ENCODE peak calls at places on chromosomes 3 and 15, in eight cellular contexts. One of them, this sample, is unnamed.

GRCh38 chr3:44993471-44994205 is 17.6 kb downstream of the EXOSC7 start:
- DNase-seq in AG09309: no peak
- DNase-seq in neural crest cell: no peak
- DNase-seq in activated T-cell treated with anti-CD3 and anti-CD28 coated beads for 1 hour: no peak
- DNase-seq in lower leg skin: no peak
- DNase-seq in mesendoderm: peak; percentile 51
- DNase-seq in activated effector memory CD4-positive, alpha-beta T cell treated with Interleukin-2 at 50 U/mL for 16 hours: no peak
- DNase-seq in fibroblast of the conjunctiva: peak; percentile 44
- DNase-seq in this sample: no peak

GRCh38 chr3:13629644-13630043 is 80.7 kb downstream of the FBLN2 start:
- DNase-seq in AG09309: no peak
- DNase-seq in neural crest cell: no peak
- DNase-seq in activated T-cell treated with anti-CD3 and anti-CD28 coated beads for 1 hour: no peak
- DNase-seq in lower leg skin: no peak
- DNase-seq in mesendoderm: no peak
- DNase-seq in activated effector memory CD4-positive, alpha-beta T cell treated with Interleukin-2 at 50 U/mL for 16 hours: no peak
- DNase-seq in fibroblast of the conjunctiva: no peak
- DNase-seq in this sample: no peak

GRCh38 chr3:8554725-8555621 is 53.4 kb downstream of the LMCD1 start:
- DNase-seq in AG09309: peak; percentile 90
- DNase-seq in neural crest cell: peak; percentile 23
- DNase-seq in activated T-cell treated with anti-CD3 and anti-CD28 coated beads for 1 hour: no peak
- DNase-seq in lower leg skin: peak; percentile 86
- DNase-seq in mesendoderm: peak; percentile 26
- DNase-seq in activated effector memory CD4-positive, alpha-beta T cell treated with Interleukin-2 at 50 U/mL for 16 hours: no peak
- DNase-seq in fibroblast of the conjunctiva: peak; percentile 51
- DNase-seq in this sample: peak; percentile 16

GRCh38 chr3:43865887-43866528 is 175.3 kb downstream of the ABHD5 start:
- DNase-seq in AG09309: no peak
- DNase-seq in neural crest cell: no peak
- DNase-seq in activated T-cell treated with anti-CD3 and anti-CD28 coated beads for 1 hour: no peak
- DNase-seq in lower leg skin: no peak
- DNase-seq in mesendoderm: no peak
- DNase-seq in activated effector memory CD4-positive, alpha-beta T cell treated with Interleukin-2 at 50 U/mL for 16 hours: no peak
- DNase-seq in fibroblast of the conjunctiva: no peak
- DNase-seq in this sample: no peak

GRCh38 chr15:35206060-35206675 is 121.1 kb upstream of the NANOGP8 start:
- DNase-seq in AG09309: no peak
- DNase-seq in neural crest cell: no peak
- DNase-seq in activated T-cell treated with anti-CD3 and anti-CD28 coated beads for 1 hour: no peak
- DNase-seq in lower leg skin: no peak
- DNase-seq in mesendoderm: peak; percentile 48
- DNase-seq in activated effector memory CD4-positive, alpha-beta T cell treated with Interleukin-2 at 50 U/mL for 16 hours: no peak
- DNase-seq in fibroblast of the conjunctiva: no peak
- DNase-seq in this sample: no peak

GRCh38 chr15:72323752-72324151 is 3.8 kb upstream of the CELF6 start:
- DNase-seq in AG09309: no peak
- DNase-seq in neural crest cell: no peak
- DNase-seq in activated T-cell treated with anti-CD3 and anti-CD28 coated beads for 1 hour: no peak
- DNase-seq in lower leg skin: no peak
- DNase-seq in mesendoderm: no peak
- DNase-seq in activated effector memory CD4-positive, alpha-beta T cell treated with Interleukin-2 at 50 U/mL for 16 hours: no peak
- DNase-seq in fibroblast of the conjunctiva: no peak
- DNase-seq in this sample: no peak

GRCh38 chr3:58063424-58063823 is 55.2 kb downstream of the FLNB start:
- DNase-seq in AG09309: no peak
- DNase-seq in neural crest cell: no peak
- DNase-seq in activated T-cell treated with anti-CD3 and anti-CD28 coated beads for 1 hour: no peak
- DNase-seq in lower leg skin: no peak
- DNase-seq in mesendoderm: no peak
- DNase-seq in activated effector memory CD4-positive, alpha-beta T cell treated with Interleukin-2 at 50 U/mL for 16 hours: no peak
- DNase-seq in fibroblast of the conjunctiva: no peak
- DNase-seq in this sample: no peak

GRCh38 chr3:191399918-191400317 is 61.0 kb upstream of the PYDC2 start:
- DNase-seq in AG09309: no peak
- DNase-seq in neural crest cell: no peak
- DNase-seq in activated T-cell treated with anti-CD3 and anti-CD28 coated beads for 1 hour: no peak
- DNase-seq in lower leg skin: no peak
- DNase-seq in mesendoderm: no peak
- DNase-seq in activated effector memory CD4-positive, alpha-beta T cell treated with Interleukin-2 at 50 U/mL for 16 hours: no peak
- DNase-seq in fibroblast of the conjunctiva: no peak
- DNase-seq in this sample: no peak

GRCh38 chr3:152302521-152303021 is 33.8 kb downstream of the MBNL1 start:
- DNase-seq in AG09309: peak; percentile 93
- DNase-seq in neural crest cell: no peak
- DNase-seq in activated T-cell treated with anti-CD3 and anti-CD28 coated beads for 1 hour: no peak
- DNase-seq in lower leg skin: no peak
- DNase-seq in mesendoderm: no peak
- DNase-seq in activated effector memory CD4-positive, alpha-beta T cell treated with Interleukin-2 at 50 U/mL for 16 hours: no peak
- DNase-seq in fibroblast of the conjunctiva: peak; percentile 70
- DNase-seq in this sample: no peak

GRCh38 chr3:10480871-10481378 is 24.5 kb downstream of the ATP2B2 start:
- DNase-seq in AG09309: no peak
- DNase-seq in neural crest cell: no peak
- DNase-seq in activated T-cell treated with anti-CD3 and anti-CD28 coated beads for 1 hour: no peak
- DNase-seq in lower leg skin: no peak
- DNase-seq in mesendoderm: peak; percentile 61
- DNase-seq in activated effector memory CD4-positive, alpha-beta T cell treated with Interleukin-2 at 50 U/mL for 16 hours: no peak
- DNase-seq in fibroblast of the conjunctiva: no peak
- DNase-seq in this sample: no peak

GRCh38 chr15:43403616-43404015 is 32.7 kb downstream of the TUBGCP4 start:
- DNase-seq in AG09309: no peak
- DNase-seq in neural crest cell: no peak
- DNase-seq in activated T-cell treated with anti-CD3 and anti-CD28 coated beads for 1 hour: no peak
- DNase-seq in lower leg skin: no peak
- DNase-seq in mesendoderm: no peak
- DNase-seq in activated effector memory CD4-positive, alpha-beta T cell treated with Interleukin-2 at 50 U/mL for 16 hours: no peak
- DNase-seq in fibroblast of the conjunctiva: no peak
- DNase-seq in this sample: no peak

GRCh38 chr3:42306499-42306898 is 40.5 kb upstream of the CCK start:
- DNase-seq in AG09309: no peak
- DNase-seq in neural crest cell: no peak
- DNase-seq in activated T-cell treated with anti-CD3 and anti-CD28 coated beads for 1 hour: no peak
- DNase-seq in lower leg skin: no peak
- DNase-seq in mesendoderm: no peak
- DNase-seq in activated effector memory CD4-positive, alpha-beta T cell treated with Interleukin-2 at 50 U/mL for 16 hours: no peak
- DNase-seq in fibroblast of the conjunctiva: no peak
- DNase-seq in this sample: no peak

GRCh38 chr3:54706783-54707182 is 221.1 kb downstream of the LRTM1 start:
- DNase-seq in AG09309: no peak
- DNase-seq in neural crest cell: no peak
- DNase-seq in activated T-cell treated with anti-CD3 and anti-CD28 coated beads for 1 hour: no peak
- DNase-seq in lower leg skin: no peak
- DNase-seq in mesendoderm: no peak
- DNase-seq in activated effector memory CD4-positive, alpha-beta T cell treated with Interleukin-2 at 50 U/mL for 16 hours: no peak
- DNase-seq in fibroblast of the conjunctiva: no peak
- DNase-seq in this sample: no peak

GRCh38 chr15:72020799-72021198 is 97.2 kb downstream of the MYO9A start:
- DNase-seq in AG09309: no peak
- DNase-seq in neural crest cell: no peak
- DNase-seq in activated T-cell treated with anti-CD3 and anti-CD28 coated beads for 1 hour: no peak
- DNase-seq in lower leg skin: no peak
- DNase-seq in mesendoderm: no peak
- DNase-seq in activated effector memory CD4-positive, alpha-beta T cell treated with Interleukin-2 at 50 U/mL for 16 hours: no peak
- DNase-seq in fibroblast of the conjunctiva: no peak
- DNase-seq in this sample: no peak

GRCh38 chr3:151789853-151790463 is 24.0 kb upstream of the AADAC start:
- DNase-seq in AG09309: no peak
- DNase-seq in neural crest cell: no peak
- DNase-seq in activated T-cell treated with anti-CD3 and anti-CD28 coated beads for 1 hour: no peak
- DNase-seq in lower leg skin: no peak
- DNase-seq in mesendoderm: no peak
- DNase-seq in activated effector memory CD4-positive, alpha-beta T cell treated with Interleukin-2 at 50 U/mL for 16 hours: no peak
- DNase-seq in fibroblast of the conjunctiva: no peak
- DNase-seq in this sample: no peak

GRCh38 chr3:139117136-139117675 is 72.5 kb upstream of the PRR23C start:
- DNase-seq in AG09309: peak; percentile 24
- DNase-seq in neural crest cell: no peak
- DNase-seq in activated T-cell treated with anti-CD3 and anti-CD28 coated beads for 1 hour: no peak
- DNase-seq in lower leg skin: no peak
- DNase-seq in mesendoderm: no peak
- DNase-seq in activated effector memory CD4-positive, alpha-beta T cell treated with Interleukin-2 at 50 U/mL for 16 hours: no peak
- DNase-seq in fibroblast of the conjunctiva: no peak
- DNase-seq in this sample: no peak

This sample was measured in nephron progenitor cell.